ENCODE peak calls at places on chromosomes 12 and 14, in seven cellular contexts. One of them, this sample, is unnamed.

GRCh38 chr12:69527506-69528272 is 57.5 kb downstream of the FRS2 start:
- DNase-seq in RPMI7951: peak; percentile 16
- DNase-seq in HS-5: no peak
- DNase-seq in posterior vena cava: no peak
- DNase-seq in NAMALWA: no peak
- DNase-seq in activated CD4-positive, alpha-beta T cell treated with anti-CD3 and anti-CD28 coated beads for 1 hour: no peak
- DNase-seq in GM03348: peak; percentile 42
- DNase-seq in this sample: no peak

GRCh38 chr12:57899010-57899662 is 42.2 kb upstream of the ATP23 start:
- DNase-seq in RPMI7951: peak; percentile 80
- DNase-seq in HS-5: no peak
- DNase-seq in posterior vena cava: no peak
- DNase-seq in NAMALWA: peak; percentile 81
- DNase-seq in activated CD4-positive, alpha-beta T cell treated with anti-CD3 and anti-CD28 coated beads for 1 hour: peak; percentile 65
- DNase-seq in GM03348: peak; percentile 67
- DNase-seq in this sample: peak; percentile 36

GRCh38 chr14:87901196-87901595 is 91.8 kb downstream of the GALC start:
- DNase-seq in RPMI7951: no peak
- DNase-seq in HS-5: no peak
- DNase-seq in posterior vena cava: no peak
- DNase-seq in NAMALWA: no peak
- DNase-seq in activated CD4-positive, alpha-beta T cell treated with anti-CD3 and anti-CD28 coated beads for 1 hour: no peak
- DNase-seq in GM03348: peak; percentile 11
- DNase-seq in this sample: no peak

GRCh38 chr14:91307652-91308051 is 63.1 kb upstream of the GPR68 start:
- DNase-seq in RPMI7951: no peak
- DNase-seq in HS-5: no peak
- DNase-seq in posterior vena cava: no peak
- DNase-seq in NAMALWA: no peak
- DNase-seq in activated CD4-positive, alpha-beta T cell treated with anti-CD3 and anti-CD28 coated beads for 1 hour: no peak
- DNase-seq in GM03348: no peak
- DNase-seq in this sample: no peak

GRCh38 chr12:90940872-90941499 is 14.0 kb downstream of the CCER1 start:
- DNase-seq in RPMI7951: peak; percentile 51
- DNase-seq in HS-5: no peak
- DNase-seq in posterior vena cava: no peak
- DNase-seq in NAMALWA: peak; percentile 76
- DNase-seq in activated CD4-positive, alpha-beta T cell treated with anti-CD3 and anti-CD28 coated beads for 1 hour: no peak
- DNase-seq in GM03348: peak; percentile 52
- DNase-seq in this sample: peak; percentile 48

GRCh38 chr12:69115955-69116354 is 123.4 kb upstream of the CPSF6 start:
- DNase-seq in RPMI7951: no peak
- DNase-seq in HS-5: no peak
- DNase-seq in posterior vena cava: no peak
- DNase-seq in NAMALWA: no peak
- DNase-seq in activated CD4-positive, alpha-beta T cell treated with anti-CD3 and anti-CD28 coated beads for 1 hour: no peak
- DNase-seq in GM03348: no peak
- DNase-seq in this sample: no peak

GRCh38 chr12:98635657-98636323 is 8.8 kb downstream of the IKBIP start:
- DNase-seq in RPMI7951: peak; percentile 63
- DNase-seq in HS-5: no peak
- DNase-seq in posterior vena cava: no peak
- DNase-seq in NAMALWA: peak; percentile 27
- DNase-seq in activated CD4-positive, alpha-beta T cell treated with anti-CD3 and anti-CD28 coated beads for 1 hour: no peak
- DNase-seq in GM03348: peak; percentile 62
- DNase-seq in this sample: peak; percentile 43

GRCh38 chr14:30354439-30354838 is 204.5 kb upstream of the G2E3 start:
- DNase-seq in RPMI7951: no peak
- DNase-seq in HS-5: no peak
- DNase-seq in posterior vena cava: no peak
- DNase-seq in NAMALWA: no peak
- DNase-seq in activated CD4-positive, alpha-beta T cell treated with anti-CD3 and anti-CD28 coated beads for 1 hour: no peak
- DNase-seq in GM03348: no peak
- DNase-seq in this sample: no peak

GRCh38 chr14:94921870-94922585 is 152.1 kb upstream of the GSC start:
- DNase-seq in RPMI7951: no peak
- DNase-seq in HS-5: no peak
- DNase-seq in posterior vena cava: peak; percentile 59
- DNase-seq in NAMALWA: no peak
- DNase-seq in activated CD4-positive, alpha-beta T cell treated with anti-CD3 and anti-CD28 coated beads for 1 hour: no peak
- DNase-seq in GM03348: peak; percentile 28
- DNase-seq in this sample: no peak

GRCh38 chr12:22979854-22980253 is 354.9 kb downstream of the ETNK1 start:
- DNase-seq in RPMI7951: no peak
- DNase-seq in HS-5: no peak
- DNase-seq in posterior vena cava: no peak
- DNase-seq in NAMALWA: no peak
- DNase-seq in activated CD4-positive, alpha-beta T cell treated with anti-CD3 and anti-CD28 coated beads for 1 hour: no peak
- DNase-seq in GM03348: no peak
- DNase-seq in this sample: no peak

GRCh38 chr14:102279282-102279681 is 25.7 kb downstream of the MOK start:
- DNase-seq in RPMI7951: peak; percentile 5
- DNase-seq in HS-5: no peak
- DNase-seq in posterior vena cava: no peak
- DNase-seq in NAMALWA: no peak
- DNase-seq in activated CD4-positive, alpha-beta T cell treated with anti-CD3 and anti-CD28 coated beads for 1 hour: no peak
- DNase-seq in GM03348: no peak
- DNase-seq in this sample: no peak

GRCh38 chr14:100484531-100485267 is 102.5 kb downstream of the BEGAIN start:
- DNase-seq in RPMI7951: no peak
- DNase-seq in HS-5: no peak
- DNase-seq in posterior vena cava: no peak
- DNase-seq in NAMALWA: no peak
- DNase-seq in activated CD4-positive, alpha-beta T cell treated with anti-CD3 and anti-CD28 coated beads for 1 hour: no peak
- DNase-seq in GM03348: no peak
- DNase-seq in this sample: no peak

GRCh38 chr12:104215638-104216297 is at the start of gene TXNRD1:
- DNase-seq in RPMI7951: peak; percentile 71
- DNase-seq in HS-5: no peak
- DNase-seq in posterior vena cava: peak; percentile 95
- DNase-seq in NAMALWA: peak; percentile 80
- DNase-seq in activated CD4-positive, alpha-beta T cell treated with anti-CD3 and anti-CD28 coated beads for 1 hour: peak; percentile 80
- DNase-seq in GM03348: peak; percentile 87
- DNase-seq in this sample: no peak

GRCh38 chr12:90333384-90333783 is 621.6 kb downstream of the CCER1 start:
- DNase-seq in RPMI7951: no peak
- DNase-seq in HS-5: no peak
- DNase-seq in posterior vena cava: no peak
- DNase-seq in NAMALWA: no peak
- DNase-seq in activated CD4-positive, alpha-beta T cell treated with anti-CD3 and anti-CD28 coated beads for 1 hour: no peak
- DNase-seq in GM03348: no peak
- DNase-seq in this sample: no peak

GRCh38 chr14:53054457-53054856 is 98.7 kb downstream of the DDHD1 start:
- DNase-seq in RPMI7951: peak; percentile 3
- DNase-seq in HS-5: peak; percentile 40
- DNase-seq in posterior vena cava: no peak
- DNase-seq in NAMALWA: no peak
- DNase-seq in activated CD4-positive, alpha-beta T cell treated with anti-CD3 and anti-CD28 coated beads for 1 hour: no peak
- DNase-seq in GM03348: peak; percentile 64
- DNase-seq in this sample: no peak

GRCh38 chr14:32366256-32366655 is 37.2 kb downstream of the AKAP6 start:
- DNase-seq in RPMI7951: peak; percentile 13
- DNase-seq in HS-5: no peak
- DNase-seq in posterior vena cava: no peak
- DNase-seq in NAMALWA: no peak
- DNase-seq in activated CD4-positive, alpha-beta T cell treated with anti-CD3 and anti-CD28 coated beads for 1 hour: no peak
- DNase-seq in GM03348: peak; percentile 46
- DNase-seq in this sample: no peak